ENCODE peak calls at places on chromosomes 13 and 19, in eight cellular contexts. B is Peyer's patch, X is astrocyte, K is lower lobe of right lung, V is A549, L is right cardiac atrium, Y is psoas muscle, R is neural progenitor cell. W is an unnamed sample. For H3K9me3, the result is how much of the 10 kb centered on the place peaks cover.

GRCh38 chr13:107301724-107302374 is 733.9 kb upstream of the ARGLU1 start:
- DNase-seq in K (no peak), B (no peak), V (no peak), Y (no peak), L (no peak), X (no peak), R (peak), W (no peak)

GRCh38 chr13:41222259-41222852 is 28.0 kb upstream of the KBTBD7 start:
- DNase-seq in K (no peak), B (peak), V (peak), R (peak), Y (no peak), L (no peak), X (peak), W (no peak)

GRCh38 chr13:97179501-97179900 is 42.6 kb upstream of the MBNL2 start:
- DNase-seq in X (no peak), L (no peak), K (no peak), Y (no peak), V (no peak), R (no peak), B (no peak), W (no peak)

GRCh38 chr13:99686944-99687382 is 185.7 kb downstream of the TM9SF2 start:
- DNase-seq in Y (no peak), V (no peak), B (no peak), L (no peak), R (peak), X (no peak), K (no peak), W (no peak)

GRCh38 chr19:45729774-45730388 is 815 bp downstream of the FBXO46 start:
- DNase-seq in V (no peak), B (no peak), Y (no peak), X (no peak), K (no peak), R (no peak), L (no peak), W (no peak)

GRCh38 chr19:7992575-7992974 is 12.9 kb downstream of the ELAVL1 start:
- DNase-seq in X (no peak), Y (no peak), K (no peak), L (no peak), V (no peak), R (no peak), B (no peak), W (no peak)

GRCh38 chr13:35768551-35768950 is 292.1 kb upstream of the MAB21L1 start:
- DNase-seq in Y (no peak), V (no peak), B (no peak), K (no peak), X (peak), L (no peak), R (no peak), W (no peak)

GRCh38 chr13:41568143-41568989 is 111.0 kb downstream of the RGCC start:
- DNase-seq in R (no peak), K (no peak), B (no peak), Y (no peak), X (no peak), L (no peak), V (no peak), W (no peak)

GRCh38 chr13:45696610-45697226 is 5.4 kb upstream of the CBY2 start:
- DNase-seq in V (no peak), L (no peak), B (no peak), R (no peak), K (no peak), Y (no peak), X (peak), W (no peak)

GRCh38 chr19:49555600-49556411 is 24.6 kb downstream of the NOSIP start:
- DNase-seq in B (peak), X (no peak), Y (peak), V (peak), R (peak), L (peak), K (peak), W (peak)

GRCh38 chr13:106121173-106121754 is 414.2 kb downstream of the EFNB2 start:
- DNase-seq in K (no peak), B (no peak), V (no peak), R (no peak), Y (no peak), L (no peak), X (no peak), W (no peak)

GRCh38 chr13:40666058-40666904 is at the start of gene FOXO1:
- DNase-seq in L (peak), B (peak), K (peak), Y (peak), X (peak), V (peak), R (peak), W (peak)

GRCh38 chr13:26518433-26519084 is 38.9 kb upstream of the WASF3 start:
- DNase-seq in V (no peak), X (no peak), L (no peak), Y (no peak), B (no peak), R (peak), K (no peak), W (no peak)

GRCh38 chr19:2270572-2271515 is 11.1 kb downstream of the PEAK3 start:
- DNase-seq in V (peak), X (peak), L (peak), R (peak), Y (peak), K (peak), B (peak), W (peak)

GRCh38 chr19:10471909-10472308 is 31.2 kb downstream of the KEAP1 start:
- DNase-seq in Y (no peak), X (peak), K (no peak), R (no peak), B (no peak), L (no peak), V (peak), W (no peak)

GRCh38 chr13:101624210-101624922 is 171.9 kb downstream of the ITGBL1 start:
- DNase-seq in K (no peak), L (no peak), V (no peak), B (no peak), R (peak), X (no peak), Y (no peak), W (no peak)

GRCh38 chr19:14611051-14611450 is 28.2 kb downstream of the CLEC17A start:
- DNase-seq in K (no peak), X (no peak), Y (no peak), B (no peak), R (no peak), V (no peak), L (no peak), W (no peak)

GRCh38 chr13:87887459-87888123 is 216.4 kb downstream of the SLITRK5 start:
- DNase-seq in R (peak), B (no peak), V (no peak), L (no peak), K (no peak), Y (no peak), X (no peak), W (no peak)

GRCh38 chr19:32615569-32615968 is 34.6 kb downstream of the PDCD5 start:
- DNase-seq in X (no peak), R (no peak), K (peak), L (no peak), V (no peak), Y (no peak), B (no peak), W (no peak)
- H3K9me3 ChIP-seq in X (under half), R (under half), K (under half), L (under half), V (under half), Y (under half), B (under half), W (under half)

GRCh38 chr19:29329460-29330134 is 116.6 kb upstream of the UQCRFS1 start:
- DNase-seq in X (no peak), Y (no peak), R (peak), L (no peak), K (no peak), B (no peak), V (peak), W (no peak)
- H3K9me3 ChIP-seq in X (under half), Y (under half), R (under half), L (under half), K (under half), B (under half), V (under half), W (under half)

DNA sequence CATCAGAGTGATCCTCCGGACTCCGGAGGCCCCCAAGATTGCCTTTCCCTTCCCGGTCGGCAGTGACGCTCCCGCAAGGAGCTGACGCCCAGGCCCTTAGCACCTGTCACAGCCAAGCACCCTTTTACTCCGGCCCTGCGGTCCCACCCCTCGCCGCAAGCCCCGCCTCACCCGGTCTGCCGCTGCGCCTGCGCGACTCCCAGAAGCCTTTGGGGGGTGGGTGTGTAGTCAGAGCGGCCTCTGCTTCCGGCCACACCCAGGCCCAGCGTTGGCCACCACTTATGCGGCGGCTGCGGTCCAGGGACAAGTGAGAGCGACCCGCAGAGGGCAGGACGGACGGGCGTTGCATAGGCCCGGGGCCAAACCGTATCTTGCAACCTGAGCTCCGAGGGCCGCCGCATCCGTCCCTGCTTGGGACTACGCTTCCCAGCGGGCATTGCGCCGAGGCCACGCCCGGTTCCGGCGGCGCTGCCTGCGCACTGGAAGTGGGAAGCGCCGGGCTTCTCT is 441 bp upstream of the ZFP28 start:
- DNase-seq in B (peak), Y (peak), X (peak), L (peak), K (peak), V (peak), R (peak), W (peak)
- H3K9me3 ChIP-seq in B (under half), Y (half or more), X (under half), L (under half), K (half or more), V (half or more), R (under half), W (under half)

DNA sequence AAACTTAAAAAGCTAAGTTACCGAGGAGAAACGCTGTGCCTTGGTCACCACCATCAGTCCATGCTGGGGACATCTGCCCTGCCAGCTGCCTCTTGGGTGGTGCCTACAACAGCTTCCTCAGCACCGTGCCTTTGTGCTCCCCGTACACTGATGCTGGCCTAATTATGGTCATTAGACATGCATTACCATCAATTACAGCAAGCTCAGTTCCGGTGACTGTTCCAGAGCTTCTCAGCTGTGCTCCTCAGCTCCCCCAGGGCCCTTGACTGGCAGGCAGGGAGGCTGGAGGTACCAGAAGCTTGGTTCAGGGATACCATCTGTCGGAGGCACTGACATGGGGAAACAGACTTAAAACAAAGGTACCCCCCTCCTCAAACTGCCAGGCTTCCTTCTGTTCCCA is 40.2 kb downstream of the CILP2 start:
- DNase-seq in X (no peak), L (no peak), B (no peak), V (no peak), K (no peak), Y (no peak), R (no peak), W (no peak)
- H3K9me3 ChIP-seq in X (under half), L (under half), B (under half), V (under half), K (under half), Y (under half), R (under half), W (under half)

DNA sequence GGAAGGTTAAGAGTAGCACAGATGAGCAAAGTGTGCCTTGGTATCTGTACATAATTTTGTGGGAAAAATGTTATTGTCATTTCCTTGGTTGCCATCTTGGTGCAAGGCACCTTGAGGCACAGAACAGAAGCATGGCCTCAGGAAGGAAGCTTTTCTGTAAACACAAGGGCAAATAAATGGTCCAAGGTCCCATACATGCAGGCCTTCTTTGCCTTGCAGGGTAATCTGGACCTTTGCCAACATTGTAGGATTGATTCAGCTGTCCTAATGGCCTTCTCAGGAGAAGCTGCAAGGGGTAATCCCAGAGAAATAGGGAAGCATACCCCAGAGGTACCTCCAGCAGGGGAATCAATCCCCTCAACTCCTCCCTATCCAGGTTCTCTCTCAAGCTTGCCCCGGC is 9.0 kb upstream of the MLLT1 start:
- DNase-seq in K (no peak), B (no peak), Y (no peak), V (no peak), R (no peak), X (no peak), L (no peak), W (no peak)
- H3K9me3 ChIP-seq in K (half or more), B (half or more), Y (under half), V (under half), R (under half), X (under half), L (under half), W (under half)

DNA sequence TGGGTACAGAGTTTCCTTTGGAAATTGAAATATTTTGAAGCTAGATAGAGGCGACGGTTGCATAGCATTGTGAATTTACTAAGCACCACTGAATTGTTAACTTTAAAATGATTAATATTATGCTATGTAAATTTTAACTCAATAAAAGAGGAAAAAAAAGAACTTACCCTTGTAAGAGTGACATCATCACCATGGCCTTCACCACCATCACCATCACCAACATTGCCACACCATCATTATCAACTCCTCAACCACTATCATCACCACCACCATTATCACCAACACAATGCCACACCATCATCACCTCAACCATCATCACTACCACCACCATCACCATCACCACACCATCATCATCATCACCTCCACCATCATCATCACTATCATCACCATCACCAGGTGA is 113.9 kb downstream of the TUBA3C start:
- DNase-seq in K (no peak), Y (no peak), X (no peak), R (no peak), B (no peak), L (no peak), V (no peak), W (no peak)
- H3K9me3 ChIP-seq in K (under half), Y (under half), X (under half), R (under half), B (under half), L (under half), V (under half), W (under half)

GRCh38 chr19:15944401-15944800 is 4.4 kb upstream of the OR10H4 start:
- DNase-seq in K (no peak), X (no peak), L (no peak), R (no peak), V (no peak), Y (no peak), B (no peak), W (no peak)

GRCh38 chr19:15945301-15945700 is 3.5 kb upstream of the OR10H4 start:
- DNase-seq in V (no peak), R (no peak), Y (no peak), B (no peak), L (no peak), K (no peak), X (no peak), W (no peak)

GRCh38 chr19:15948223-15949058 is at the start of gene OR10H4:
- DNase-seq in X (no peak), V (no peak), L (no peak), Y (no peak), R (no peak), K (no peak), B (no peak), W (no peak)
- H3K9me3 ChIP-seq in X (under half), V (under half), L (under half), Y (under half), R (under half), K (under half), B (under half), W (under half)

DNA sequence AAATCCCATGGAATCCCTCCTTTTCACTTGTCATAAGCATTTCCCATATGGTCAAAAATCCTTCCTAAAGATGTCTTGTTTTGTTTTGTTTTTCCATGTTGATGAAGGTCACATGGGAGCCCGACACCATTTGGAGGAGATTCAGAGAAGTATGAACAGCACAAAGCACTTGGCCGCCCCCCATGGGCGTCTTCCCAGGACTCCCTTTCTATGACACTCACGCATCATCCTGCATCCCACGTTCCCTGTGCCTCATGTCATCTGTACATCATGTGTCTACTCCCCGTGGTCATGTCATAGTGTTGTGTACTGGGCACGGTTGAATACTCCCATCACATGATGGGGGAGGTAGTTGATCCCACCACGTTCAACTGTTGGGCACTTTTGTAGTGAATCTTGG is 2.0 kb downstream of the ZSCAN1 start:
- DNase-seq in V (no peak), R (no peak), K (no peak), Y (no peak), X (no peak), L (no peak), B (no peak), W (no peak)
- H3K9me3 ChIP-seq in V (half or more), R (under half), K (under half), Y (under half), X (under half), L (under half), B (under half), W (under half)

GRCh38 chr19:57572415-57572947 is 6.2 kb downstream of the ZNF416 start:
- DNase-seq in V (no peak), K (no peak), R (no peak), B (no peak), X (no peak), Y (no peak), L (no peak), W (no peak)

GRCh38 chr19:57570707-57571106 is 8.0 kb downstream of the ZNF416 start:
- DNase-seq in Y (no peak), B (no peak), K (no peak), L (no peak), V (no peak), R (no peak), X (no peak), W (no peak)

GRCh38 chr19:57578487-57579205 is at the start of gene ZNF416:
- DNase-seq in X (peak), Y (peak), K (peak), V (peak), R (peak), B (peak), L (peak), W (peak)

GRCh38 chr19:57576661-57577060 is 2.0 kb downstream of the ZNF416 start:
- DNase-seq in Y (no peak), R (no peak), K (no peak), V (no peak), B (no peak), L (no peak), X (no peak), W (no peak)
- H3K9me3 ChIP-seq in Y (half or more), R (under half), K (half or more), V (half or more), B (under half), L (under half), X (half or more), W (under half)

W was measured in T-helper 17 cell.